ENCODE peak calls at places on chromosome 15, in five cellular contexts. W is B cell; S is memory B cell; P is AG10803; M is stimulated activated CD8-positive, alpha-beta memory T cell treated with anti-CD3 and anti-CD28 coated beads, Interleukin-2, amount 100 ng/mL, for 1 hour. N is an unnamed sample.

GRCh38 chr15:82540055-82540983 is at the start of gene RPS17:
- DNase-seq in W (peak), M (peak), S (peak), P (peak), N (peak)

GRCh38 chr15:52440414-52440813 is 88.3 kb downstream of the MYO5A start:
- DNase-seq in S (no peak), P (peak), W (no peak), M (no peak), N (peak)

GRCh38 chr15:35019401-35020327 is 31.6 kb upstream of the ZNF770 start:
- DNase-seq in M (no peak), S (no peak), P (peak), W (no peak), N (peak)

GRCh38 chr15:96285306-96285705 is 45.2 kb upstream of the NR2F2 start:
- DNase-seq in M (no peak), S (no peak), W (no peak), P (peak), N (peak)

GRCh38 chr15:88740356-88740755 is 62.9 kb upstream of the ACAN start:
- DNase-seq in W (no peak), M (no peak), S (no peak), P (no peak), N (no peak)

GRCh38 chr15:75194397-75194796 is 7.3 kb upstream of the C15orf39 start:
- DNase-seq in M (no peak), P (no peak), S (no peak), W (no peak), N (no peak)

GRCh38 chr15:66598095-66598815 is 32.5 kb upstream of the LCTL start:
- DNase-seq in W (no peak), P (no peak), M (no peak), S (no peak), N (no peak)

GRCh38 chr15:80436511-80437307 is 32.5 kb downstream of the ARNT2 start:
- DNase-seq in M (no peak), S (no peak), W (no peak), P (peak), N (no peak)

GRCh38 chr15:98891301-98891700 is 116.3 kb downstream of the PGPEP1L start:
- DNase-seq in P (no peak), M (no peak), S (no peak), W (no peak), N (no peak)

GRCh38 chr15:99130314-99130713 is 25.4 kb downstream of the SYNM start:
- DNase-seq in S (no peak), W (no peak), M (no peak), P (no peak), N (no peak)

GRCh38 chr15:33866101-33866737 is 102.1 kb upstream of the CHRM5 start:
- DNase-seq in W (no peak), S (no peak), M (no peak), P (no peak), N (no peak)

GRCh38 chr15:69082041-69082502 is 67.6 kb downstream of the NOX5 start:
- DNase-seq in S (no peak), M (no peak), P (peak), W (no peak), N (peak)

GRCh38 chr15:68682330-68682729 is 103.5 kb downstream of the CORO2B start:
- DNase-seq in M (no peak), W (no peak), P (no peak), S (no peak), N (no peak)

GRCh38 chr15:38545179-38545578 is 19.4 kb downstream of the RASGRP1 start:
- DNase-seq in S (no peak), W (no peak), P (no peak), M (no peak), N (peak)

GRCh38 chr15:85974348-85974705 is 105.3 kb upstream of the AGBL1 start:
- DNase-seq in P (no peak), M (no peak), S (no peak), W (no peak), N (no peak)

GRCh38 chr15:69414702-69415161 is 583 bp downstream of the KIF23 start:
- DNase-seq in P (peak), M (no peak), S (no peak), W (peak), N (peak)

GRCh38 chr15:72398189-72398588 is at the start of gene TMEM202:
- DNase-seq in P (no peak), M (no peak), S (no peak), W (no peak), N (no peak)

GRCh38 chr15:44300567-44300966 is 12.0 kb downstream of the GOLM2 start:
- DNase-seq in M (no peak), S (no peak), P (no peak), W (peak), N (no peak)

GRCh38 chr15:66189291-66189690 is 64.3 kb downstream of the MEGF11 start:
- DNase-seq in P (no peak), S (no peak), M (no peak), W (no peak), N (no peak)

GRCh38 chr15:80998252-80998651 is 2.5 kb upstream of the TLNRD1 start:
- DNase-seq in W (no peak), P (no peak), S (no peak), M (no peak), N (no peak)

GRCh38 chr15:82943176-82943575 is 9.3 kb downstream of the HOMER2 start:
- DNase-seq in M (no peak), S (no peak), P (peak), W (no peak), N (no peak)

GRCh38 chr15:94238539-94239118 is 7.3 kb downstream of the MCTP2 start:
- DNase-seq in P (no peak), S (no peak), M (no peak), W (peak), N (no peak)

GRCh38 chr15:74958908-74959642 is 2.5 kb upstream of the RPP25 start:
- DNase-seq in P (no peak), M (no peak), S (no peak), W (peak), N (no peak)

GRCh38 chr15:90931737-90932659 is at the start of gene HDDC3:
- DNase-seq in P (peak), S (peak), W (peak), M (peak), N (peak)

GRCh38 chr15:58771621-58772235 is 626 bp downstream of the MINDY2 start:
- DNase-seq in W (no peak), S (no peak), P (no peak), M (no peak), N (peak)

GRCh38 chr15:84001037-84001436 is 234.5 kb upstream of the GOLGA6L4 start:
- DNase-seq in W (no peak), M (no peak), P (no peak), S (no peak), N (no peak)

GRCh38 chr15:58510715-58511465 is 79.1 kb downstream of the LIPC start:
- DNase-seq in P (peak), S (no peak), M (no peak), W (no peak), N (peak)

GRCh38 chr15:68106656-68107055 is 52.5 kb downstream of the PIAS1 start:
- DNase-seq in P (peak), M (no peak), W (no peak), S (no peak), N (peak)

GRCh38 chr15:68158046-68158628 is 47.0 kb downstream of the CALML4 start:
- DNase-seq in W (no peak), P (no peak), S (no peak), M (no peak), N (peak)

GRCh38 chr15:26525096-26525495 is 247.8 kb downstream of the GABRB3 start:
- DNase-seq in S (no peak), M (no peak), W (no peak), P (no peak), N (no peak)

N was measured in fibroblast of the aortic adventitia.